ENCODE peak calls at places on chromosomes 5 and 9, in nine cellular contexts. One of them, this sample, is unnamed.

GRCh38 chr5:171680485-171680884 is 105.1 kb upstream of the SMIM23 start:
- DNase-seq in prostate gland: no peak
- DNase-seq in MV-4-11: no peak
- DNase-seq in substantia nigra: no peak
- DNase-seq in HT1080: no peak
- DNase-seq in sigmoid colon: no peak
- DNase-seq in NCI-H774: no peak
- DNase-seq in chondrocyte: no peak
- DNase-seq in GM12878: no peak
- DNase-seq in this sample: no peak

GRCh38 chr5:79346420-79346824 is 110.5 kb downstream of the JMY start:
- DNase-seq in prostate gland: no peak
- DNase-seq in MV-4-11: no peak
- DNase-seq in substantia nigra: no peak
- DNase-seq in HT1080: peak
- DNase-seq in sigmoid colon: no peak
- DNase-seq in NCI-H774: no peak
- DNase-seq in chondrocyte: no peak
- DNase-seq in GM12878: no peak
- DNase-seq in this sample: no peak

GRCh38 chr9:82117025-82117424 is 128.5 kb downstream of the SPATA31D1 start:
- DNase-seq in prostate gland: no peak
- DNase-seq in MV-4-11: no peak
- DNase-seq in substantia nigra: peak
- DNase-seq in HT1080: no peak
- DNase-seq in sigmoid colon: no peak
- DNase-seq in NCI-H774: no peak
- DNase-seq in chondrocyte: no peak
- DNase-seq in GM12878: no peak
- DNase-seq in this sample: no peak

GRCh38 chr9:118183571-118183970 is 479.4 kb downstream of the TLR4 start:
- DNase-seq in prostate gland: no peak
- DNase-seq in MV-4-11: no peak
- DNase-seq in substantia nigra: no peak
- DNase-seq in HT1080: peak
- DNase-seq in sigmoid colon: no peak
- DNase-seq in NCI-H774: no peak
- DNase-seq in chondrocyte: no peak
- DNase-seq in GM12878: no peak
- DNase-seq in this sample: no peak

GRCh38 chr5:7419846-7420245 is 23.9 kb downstream of the ADCY2 start:
- DNase-seq in prostate gland: no peak
- DNase-seq in MV-4-11: no peak
- DNase-seq in substantia nigra: no peak
- DNase-seq in HT1080: no peak
- DNase-seq in sigmoid colon: no peak
- DNase-seq in NCI-H774: no peak
- DNase-seq in chondrocyte: no peak
- DNase-seq in GM12878: no peak
- DNase-seq in this sample: no peak

GRCh38 chr5:1874820-1875219 is 7.9 kb downstream of the IRX4 start:
- DNase-seq in prostate gland: no peak
- DNase-seq in MV-4-11: no peak
- DNase-seq in substantia nigra: no peak
- DNase-seq in HT1080: no peak
- DNase-seq in sigmoid colon: no peak
- DNase-seq in NCI-H774: no peak
- DNase-seq in chondrocyte: no peak
- DNase-seq in GM12878: no peak
- DNase-seq in this sample: no peak

GRCh38 chr5:16550316-16550952 is 66.4 kb downstream of the RETREG1 start:
- DNase-seq in prostate gland: no peak
- DNase-seq in MV-4-11: peak
- DNase-seq in substantia nigra: no peak
- DNase-seq in HT1080: peak
- DNase-seq in sigmoid colon: no peak
- DNase-seq in NCI-H774: peak
- DNase-seq in chondrocyte: no peak
- DNase-seq in GM12878: no peak
- DNase-seq in this sample: peak

GRCh38 chr5:38697013-38697412 is 140.6 kb upstream of the LIFR start:
- DNase-seq in prostate gland: no peak
- DNase-seq in MV-4-11: no peak
- DNase-seq in substantia nigra: no peak
- DNase-seq in HT1080: no peak
- DNase-seq in sigmoid colon: no peak
- DNase-seq in NCI-H774: no peak
- DNase-seq in chondrocyte: no peak
- DNase-seq in GM12878: no peak
- DNase-seq in this sample: no peak

GRCh38 chr5:179700401-179700918 is 1.7 kb downstream of the CANX start:
- DNase-seq in prostate gland: no peak
- DNase-seq in MV-4-11: peak
- DNase-seq in substantia nigra: no peak
- DNase-seq in HT1080: no peak
- DNase-seq in sigmoid colon: no peak
- DNase-seq in NCI-H774: no peak
- DNase-seq in chondrocyte: no peak
- DNase-seq in GM12878: no peak
- DNase-seq in this sample: no peak

GRCh38 chr5:148910686-148911361 is 84.4 kb downstream of the ADRB2 start:
- DNase-seq in prostate gland: no peak
- DNase-seq in MV-4-11: peak
- DNase-seq in substantia nigra: no peak
- DNase-seq in HT1080: peak
- DNase-seq in sigmoid colon: no peak
- DNase-seq in NCI-H774: no peak
- DNase-seq in chondrocyte: no peak
- DNase-seq in GM12878: no peak
- DNase-seq in this sample: no peak

GRCh38 chr5:83608122-83608521 is 112.5 kb downstream of the HAPLN1 start:
- DNase-seq in prostate gland: no peak
- DNase-seq in MV-4-11: peak
- DNase-seq in substantia nigra: peak
- DNase-seq in HT1080: peak
- DNase-seq in sigmoid colon: no peak
- DNase-seq in NCI-H774: peak
- DNase-seq in chondrocyte: no peak
- DNase-seq in GM12878: no peak
- DNase-seq in this sample: no peak

GRCh38 chr5:14967166-14967565 is 95.6 kb upstream of the ANKH start:
- DNase-seq in prostate gland: no peak
- DNase-seq in MV-4-11: no peak
- DNase-seq in substantia nigra: no peak
- DNase-seq in HT1080: no peak
- DNase-seq in sigmoid colon: no peak
- DNase-seq in NCI-H774: no peak
- DNase-seq in chondrocyte: no peak
- DNase-seq in GM12878: no peak
- DNase-seq in this sample: no peak

GRCh38 chr9:74653437-74654080 is 156.4 kb downstream of the RORB start:
- DNase-seq in prostate gland: no peak
- DNase-seq in MV-4-11: no peak
- DNase-seq in substantia nigra: no peak
- DNase-seq in HT1080: peak
- DNase-seq in sigmoid colon: no peak
- DNase-seq in NCI-H774: no peak
- DNase-seq in chondrocyte: no peak
- DNase-seq in GM12878: no peak
- DNase-seq in this sample: no peak

GRCh38 chr5:151150484-151151262 is 6.9 kb downstream of the ANXA6 start:
- DNase-seq in prostate gland: no peak
- DNase-seq in MV-4-11: peak
- DNase-seq in substantia nigra: no peak
- DNase-seq in HT1080: peak
- DNase-seq in sigmoid colon: peak
- DNase-seq in NCI-H774: no peak
- DNase-seq in chondrocyte: no peak
- DNase-seq in GM12878: peak
- DNase-seq in this sample: peak

GRCh38 chr9:35682083-35682482 is 7.6 kb downstream of the TPM2 start:
- DNase-seq in prostate gland: no peak
- DNase-seq in MV-4-11: no peak
- DNase-seq in substantia nigra: no peak
- DNase-seq in HT1080: no peak
- DNase-seq in sigmoid colon: peak
- DNase-seq in NCI-H774: no peak
- DNase-seq in chondrocyte: no peak
- DNase-seq in GM12878: no peak
- DNase-seq in this sample: no peak

GRCh38 chr5:99104538-99105132 is 175.8 kb upstream of the CHD1 start:
- DNase-seq in prostate gland: no peak
- DNase-seq in MV-4-11: no peak
- DNase-seq in substantia nigra: peak
- DNase-seq in HT1080: peak
- DNase-seq in sigmoid colon: no peak
- DNase-seq in NCI-H774: peak
- DNase-seq in chondrocyte: no peak
- DNase-seq in GM12878: no peak
- DNase-seq in this sample: no peak

GRCh38 chr5:142326480-142326938 is 1.7 kb upstream of the SPRY4 start:
- DNase-seq in prostate gland: no peak
- DNase-seq in MV-4-11: no peak
- DNase-seq in substantia nigra: no peak
- DNase-seq in HT1080: no peak
- DNase-seq in sigmoid colon: no peak
- DNase-seq in NCI-H774: no peak
- DNase-seq in chondrocyte: no peak
- DNase-seq in GM12878: no peak
- DNase-seq in this sample: no peak

GRCh38 chr5:36164461-36164860 is 12.6 kb downstream of the SKP2 start:
- DNase-seq in prostate gland: no peak
- DNase-seq in MV-4-11: no peak
- DNase-seq in substantia nigra: no peak
- DNase-seq in HT1080: no peak
- DNase-seq in sigmoid colon: no peak
- DNase-seq in NCI-H774: no peak
- DNase-seq in chondrocyte: no peak
- DNase-seq in GM12878: no peak
- DNase-seq in this sample: no peak

GRCh38 chr5:1737790-1738405 is 61.7 kb downstream of the MRPL36 start:
- DNase-seq in prostate gland: no peak
- DNase-seq in MV-4-11: no peak
- DNase-seq in substantia nigra: no peak
- DNase-seq in HT1080: peak
- DNase-seq in sigmoid colon: no peak
- DNase-seq in NCI-H774: peak
- DNase-seq in chondrocyte: no peak
- DNase-seq in GM12878: peak
- DNase-seq in this sample: peak

GRCh38 chr5:87400305-87400899 is 12.3 kb downstream of the CCNH start:
- DNase-seq in prostate gland: no peak
- DNase-seq in MV-4-11: peak
- DNase-seq in substantia nigra: no peak
- DNase-seq in HT1080: peak
- DNase-seq in sigmoid colon: no peak
- DNase-seq in NCI-H774: no peak
- DNase-seq in chondrocyte: no peak
- DNase-seq in GM12878: no peak
- DNase-seq in this sample: no peak

GRCh38 chr5:164076571-164076970 is 571.2 kb downstream of the MAT2B start:
- DNase-seq in prostate gland: no peak
- DNase-seq in MV-4-11: no peak
- DNase-seq in substantia nigra: no peak
- DNase-seq in HT1080: no peak
- DNase-seq in sigmoid colon: no peak
- DNase-seq in NCI-H774: no peak
- DNase-seq in chondrocyte: no peak
- DNase-seq in GM12878: no peak
- DNase-seq in this sample: no peak

GRCh38 chr9:79482078-79482477 is 89.7 kb upstream of the TLE4 start:
- DNase-seq in prostate gland: no peak
- DNase-seq in MV-4-11: no peak
- DNase-seq in substantia nigra: no peak
- DNase-seq in HT1080: no peak
- DNase-seq in sigmoid colon: no peak
- DNase-seq in NCI-H774: no peak
- DNase-seq in chondrocyte: no peak
- DNase-seq in GM12878: no peak
- DNase-seq in this sample: no peak